ENCODE peak calls at places on chromosomes 4 and X, in five cellular contexts. One of them, this sample, is unnamed. For H3K4me1, the result is how much of the 10 kb centered on the place peaks cover.

GRCh38 chr4:478373-478772 is 20.6 kb downstream of the ZNF721 start:
- DNase-seq in aorta: no peak
- DNase-seq in effector memory CD4-positive, alpha-beta T cell: no peak
- DNase-seq in lower lobe of right lung: no peak
- DNase-seq in neural progenitor cell: no peak
- DNase-seq in this sample: no peak

GRCh38 chr4:127134490-127134889 is 498.3 kb upstream of the INTU start:
- DNase-seq in aorta: no peak
- DNase-seq in effector memory CD4-positive, alpha-beta T cell: no peak
- DNase-seq in lower lobe of right lung: no peak
- DNase-seq in neural progenitor cell: no peak
- DNase-seq in this sample: no peak

GRCh38 chr4:175380841-175381240 is 431.2 kb downstream of the GPM6A start:
- DNase-seq in aorta: no peak
- DNase-seq in effector memory CD4-positive, alpha-beta T cell: no peak
- DNase-seq in lower lobe of right lung: no peak
- DNase-seq in neural progenitor cell: no peak
- DNase-seq in this sample: no peak

GRCh38 chr4:93127489-93127888 is 701.1 kb upstream of the ATOH1 start:
- DNase-seq in aorta: no peak
- DNase-seq in effector memory CD4-positive, alpha-beta T cell: no peak
- DNase-seq in lower lobe of right lung: no peak
- DNase-seq in neural progenitor cell: no peak
- DNase-seq in this sample: no peak

GRCh38 chr4:152499322-152499721 is 36.6 kb downstream of the FBXW7 start:
- DNase-seq in aorta: no peak
- DNase-seq in effector memory CD4-positive, alpha-beta T cell: no peak
- DNase-seq in lower lobe of right lung: no peak
- DNase-seq in neural progenitor cell: no peak
- DNase-seq in this sample: no peak

GRCh38 chrX:103101280-103102042 is 8.5 kb upstream of the NXF3 start:
- DNase-seq in aorta: no peak
- DNase-seq in effector memory CD4-positive, alpha-beta T cell: no peak
- DNase-seq in lower lobe of right lung: no peak
- DNase-seq in neural progenitor cell: peak
- DNase-seq in this sample: no peak

GRCh38 chr4:5710962-5711478 is at the start of gene EVC:
- DNase-seq in aorta: peak
- DNase-seq in effector memory CD4-positive, alpha-beta T cell: no peak
- DNase-seq in lower lobe of right lung: peak
- DNase-seq in neural progenitor cell: peak
- DNase-seq in this sample: peak

GRCh38 chrX:11437642-11438379 is 144.6 kb downstream of the AMELX start:
- DNase-seq in aorta: peak
- DNase-seq in effector memory CD4-positive, alpha-beta T cell: no peak
- DNase-seq in lower lobe of right lung: peak
- DNase-seq in neural progenitor cell: no peak
- DNase-seq in this sample: peak

GRCh38 chr4:75679876-75680575 is 6.8 kb upstream of the G3BP2 start:
- DNase-seq in aorta: no peak
- DNase-seq in effector memory CD4-positive, alpha-beta T cell: no peak
- DNase-seq in lower lobe of right lung: no peak
- DNase-seq in neural progenitor cell: no peak
- DNase-seq in this sample: no peak

GRCh38 chr4:176433983-176434382 is 114.2 kb downstream of the SPCS3 start:
- DNase-seq in aorta: no peak
- DNase-seq in effector memory CD4-positive, alpha-beta T cell: no peak
- DNase-seq in lower lobe of right lung: no peak
- DNase-seq in neural progenitor cell: no peak
- DNase-seq in this sample: no peak

GRCh38 chr4:142544014-142544413 is 302.1 kb downstream of the INPP4B start:
- DNase-seq in aorta: no peak
- DNase-seq in effector memory CD4-positive, alpha-beta T cell: no peak
- DNase-seq in lower lobe of right lung: no peak
- DNase-seq in neural progenitor cell: no peak
- DNase-seq in this sample: no peak

GRCh38 chr4:128606173-128606572 is 203.3 kb upstream of the JADE1 start:
- DNase-seq in aorta: no peak
- DNase-seq in effector memory CD4-positive, alpha-beta T cell: no peak
- DNase-seq in lower lobe of right lung: no peak
- DNase-seq in neural progenitor cell: no peak
- DNase-seq in this sample: no peak

GRCh38 chr4:88158360-88159136 is at the start of gene ABCG2:
- DNase-seq in aorta: peak
- DNase-seq in effector memory CD4-positive, alpha-beta T cell: peak
- DNase-seq in lower lobe of right lung: peak
- DNase-seq in neural progenitor cell: peak
- DNase-seq in this sample: peak

GRCh38 chr4:64911846-64912245 is 502.6 kb upstream of the TECRL start:
- DNase-seq in aorta: no peak
- DNase-seq in effector memory CD4-positive, alpha-beta T cell: no peak
- DNase-seq in lower lobe of right lung: no peak
- DNase-seq in neural progenitor cell: peak
- DNase-seq in this sample: no peak

GRCh38 chr4:113435893-113436292 is 325.6 kb downstream of the CAMK2D start:
- DNase-seq in aorta: peak
- DNase-seq in effector memory CD4-positive, alpha-beta T cell: no peak
- DNase-seq in lower lobe of right lung: no peak
- DNase-seq in neural progenitor cell: no peak
- DNase-seq in this sample: peak

GRCh38 chrX:134712272-134712671 is 54.0 kb upstream of the PLAC1 start:
- DNase-seq in aorta: no peak
- DNase-seq in effector memory CD4-positive, alpha-beta T cell: no peak
- DNase-seq in lower lobe of right lung: no peak
- DNase-seq in neural progenitor cell: no peak
- DNase-seq in this sample: no peak

GRCh38 chr4:174669278-174669677 is 147.0 kb upstream of the HPGD start:
- DNase-seq in aorta: no peak
- DNase-seq in effector memory CD4-positive, alpha-beta T cell: no peak
- DNase-seq in lower lobe of right lung: no peak
- DNase-seq in neural progenitor cell: no peak
- DNase-seq in this sample: no peak

GRCh38 chr4:167614866-167615265 is 380.6 kb upstream of the SPOCK3 start:
- DNase-seq in aorta: no peak
- DNase-seq in effector memory CD4-positive, alpha-beta T cell: no peak
- DNase-seq in lower lobe of right lung: no peak
- DNase-seq in neural progenitor cell: no peak
- DNase-seq in this sample: no peak

GRCh38 chr4:39323836-39324235 is 42.3 kb downstream of the RFC1 start:
- DNase-seq in aorta: no peak
- DNase-seq in effector memory CD4-positive, alpha-beta T cell: no peak
- DNase-seq in lower lobe of right lung: no peak
- DNase-seq in neural progenitor cell: no peak
- DNase-seq in this sample: no peak

GRCh38 chr4:133154725-133155124 is 5.6 kb downstream of the PCDH10 start:
- DNase-seq in aorta: no peak
- DNase-seq in effector memory CD4-positive, alpha-beta T cell: no peak
- DNase-seq in lower lobe of right lung: no peak
- DNase-seq in neural progenitor cell: peak
- DNase-seq in this sample: no peak

GRCh38 chrX:138877746-138878145 is 166.2 kb upstream of the FGF13 start:
- DNase-seq in aorta: no peak
- DNase-seq in effector memory CD4-positive, alpha-beta T cell: no peak
- DNase-seq in lower lobe of right lung: no peak
- DNase-seq in neural progenitor cell: no peak
- DNase-seq in this sample: no peak

GRCh38 chr4:56874166-56874565 is 33.5 kb upstream of the REST start:
- DNase-seq in aorta: no peak
- DNase-seq in effector memory CD4-positive, alpha-beta T cell: no peak
- DNase-seq in lower lobe of right lung: no peak
- DNase-seq in neural progenitor cell: peak
- DNase-seq in this sample: no peak

GRCh38 chr4:186904104-186904503 is 180.4 kb upstream of the FAT1 start:
- DNase-seq in aorta: no peak
- DNase-seq in effector memory CD4-positive, alpha-beta T cell: no peak
- DNase-seq in lower lobe of right lung: no peak
- DNase-seq in neural progenitor cell: no peak
- DNase-seq in this sample: no peak

GRCh38 chrX:37796302-37796701 is 16.4 kb downstream of the CYBB start:
- DNase-seq in aorta: no peak
- DNase-seq in effector memory CD4-positive, alpha-beta T cell: no peak
- DNase-seq in lower lobe of right lung: no peak
- DNase-seq in neural progenitor cell: no peak
- DNase-seq in this sample: no peak

GRCh38 chr4:139736661-139737060 is 71.0 kb downstream of the MGST2 start:
- DNase-seq in aorta: no peak
- DNase-seq in effector memory CD4-positive, alpha-beta T cell: no peak
- DNase-seq in lower lobe of right lung: no peak
- DNase-seq in neural progenitor cell: peak
- DNase-seq in this sample: no peak
- H3K4me1 ChIP-seq in aorta: under half
- H3K4me1 ChIP-seq in effector memory CD4-positive, alpha-beta T cell: under half
- H3K4me1 ChIP-seq in lower lobe of right lung: half or more
- H3K4me1 ChIP-seq in neural progenitor cell: half or more
- H3K4me1 ChIP-seq in this sample: under half

GRCh38 chrX:128517691-128518090 is 465.5 kb upstream of the ACTRT1 start:
- DNase-seq in aorta: no peak
- DNase-seq in effector memory CD4-positive, alpha-beta T cell: no peak
- DNase-seq in lower lobe of right lung: no peak
- DNase-seq in neural progenitor cell: no peak
- DNase-seq in this sample: no peak

GRCh38 chrX:128518508-128518907 is 466.3 kb upstream of the ACTRT1 start:
- DNase-seq in aorta: no peak
- DNase-seq in effector memory CD4-positive, alpha-beta T cell: no peak
- DNase-seq in lower lobe of right lung: no peak
- DNase-seq in neural progenitor cell: peak
- DNase-seq in this sample: no peak
- H3K27ac ChIP-seq in aorta: no peak
- H3K27ac ChIP-seq in effector memory CD4-positive, alpha-beta T cell: no peak
- H3K27ac ChIP-seq in lower lobe of right lung: no peak
- H3K27ac ChIP-seq in neural progenitor cell: no peak
- H3K27ac ChIP-seq in this sample: no peak

GRCh38 chr4:1751919-1752283 is 30.6 kb downstream of the TACC3 start:
- DNase-seq in aorta: no peak
- DNase-seq in effector memory CD4-positive, alpha-beta T cell: no peak
- DNase-seq in lower lobe of right lung: peak
- DNase-seq in neural progenitor cell: no peak
- DNase-seq in this sample: no peak

GRCh38 chr4:1752284-1753041 is 31.1 kb downstream of the TACC3 start:
- DNase-seq in aorta: no peak
- DNase-seq in effector memory CD4-positive, alpha-beta T cell: no peak
- DNase-seq in lower lobe of right lung: peak
- DNase-seq in neural progenitor cell: no peak
- DNase-seq in this sample: no peak

GRCh38 chr4:1750381-1751154 is 29.2 kb downstream of the TACC3 start:
- DNase-seq in aorta: no peak
- DNase-seq in effector memory CD4-positive, alpha-beta T cell: no peak
- DNase-seq in lower lobe of right lung: no peak
- DNase-seq in neural progenitor cell: no peak
- DNase-seq in this sample: no peak

GRCh38 chr4:1749826-1750225 is 28.5 kb downstream of the TACC3 start:
- DNase-seq in aorta: no peak
- DNase-seq in effector memory CD4-positive, alpha-beta T cell: no peak
- DNase-seq in lower lobe of right lung: no peak
- DNase-seq in neural progenitor cell: no peak
- DNase-seq in this sample: no peak

DNA sequence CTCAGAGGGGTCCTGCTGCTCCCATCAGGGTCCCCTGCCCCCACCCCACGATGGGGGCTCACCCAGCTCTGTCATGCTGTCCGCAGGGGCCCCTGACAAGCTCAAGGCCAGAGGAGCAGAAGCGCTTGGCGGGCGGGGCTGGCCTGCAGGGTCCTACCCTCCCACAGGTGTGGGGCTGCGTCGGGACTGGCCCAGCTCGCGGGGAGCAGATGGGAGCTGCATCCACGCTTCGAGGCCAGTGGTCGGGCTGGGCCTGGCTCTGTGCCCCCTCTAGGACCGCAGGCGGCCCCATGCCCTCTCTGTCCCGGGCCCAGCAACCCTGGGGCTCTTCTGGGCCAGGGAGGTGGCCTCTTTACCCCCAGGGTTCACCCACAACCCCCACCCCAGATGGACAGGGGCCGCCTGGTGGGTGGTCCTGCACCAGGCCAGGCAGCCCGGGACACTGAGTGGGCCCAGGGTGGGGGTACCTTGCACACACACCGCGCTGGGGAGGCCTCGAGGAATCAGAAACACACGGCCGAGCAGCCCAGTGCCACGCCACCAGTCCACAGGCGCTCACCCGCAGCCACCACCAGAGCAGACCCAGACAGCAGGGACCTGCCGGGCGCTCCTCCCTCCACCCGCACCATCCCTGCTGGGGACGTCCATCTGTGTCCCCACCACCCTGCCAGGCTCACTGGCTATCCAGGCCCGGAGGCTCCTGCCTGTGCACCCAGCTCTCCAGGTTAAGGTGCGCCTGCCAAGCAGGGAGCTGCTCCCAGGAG is 30.0 kb downstream of the TACC3 start:
- DNase-seq in aorta: no peak
- DNase-seq in effector memory CD4-positive, alpha-beta T cell: no peak
- DNase-seq in lower lobe of right lung: no peak
- DNase-seq in neural progenitor cell: no peak
- DNase-seq in this sample: no peak
- H3K4me1 ChIP-seq in aorta: under half
- H3K4me1 ChIP-seq in effector memory CD4-positive, alpha-beta T cell: under half
- H3K4me1 ChIP-seq in lower lobe of right lung: under half
- H3K4me1 ChIP-seq in neural progenitor cell: under half
- H3K4me1 ChIP-seq in this sample: under half

DNA sequence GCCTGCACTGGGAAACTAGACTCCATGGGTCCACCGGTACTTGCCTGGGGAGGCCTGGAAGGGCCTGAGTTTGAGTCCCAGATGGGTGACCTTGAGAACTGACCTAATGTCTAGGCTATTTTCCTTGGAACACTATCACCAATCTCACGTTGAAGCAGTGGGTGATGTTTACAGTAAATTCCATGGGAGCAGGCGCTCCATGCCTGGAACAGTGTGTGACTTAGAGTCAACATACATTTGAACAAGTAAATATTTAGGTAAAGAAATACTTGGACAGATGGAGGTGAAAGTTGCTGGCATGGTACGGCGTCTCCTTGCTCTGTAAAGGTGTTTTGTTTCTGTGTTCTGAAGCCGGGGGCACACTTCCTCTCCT is 47.5 kb downstream of the TBC1D14 start:
- DNase-seq in aorta: no peak
- DNase-seq in effector memory CD4-positive, alpha-beta T cell: no peak
- DNase-seq in lower lobe of right lung: no peak
- DNase-seq in neural progenitor cell: no peak
- DNase-seq in this sample: no peak
- H3K27ac ChIP-seq in aorta: no peak
- H3K27ac ChIP-seq in effector memory CD4-positive, alpha-beta T cell: no peak
- H3K27ac ChIP-seq in lower lobe of right lung: peak
- H3K27ac ChIP-seq in neural progenitor cell: no peak
- H3K27ac ChIP-seq in this sample: no peak

GRCh38 chr4:2852481-2852881 is 8.8 kb downstream of the ADD1 start:
- DNase-seq in aorta: no peak
- DNase-seq in effector memory CD4-positive, alpha-beta T cell: no peak
- DNase-seq in lower lobe of right lung: peak
- DNase-seq in neural progenitor cell: no peak
- DNase-seq in this sample: peak
- H3K4me1 ChIP-seq in aorta: under half
- H3K4me1 ChIP-seq in effector memory CD4-positive, alpha-beta T cell: under half
- H3K4me1 ChIP-seq in lower lobe of right lung: half or more
- H3K4me1 ChIP-seq in neural progenitor cell: under half
- H3K4me1 ChIP-seq in this sample: half or more

GRCh38 chrX:63993936-63994335 is 208.9 kb upstream of the ARHGEF9 start:
- DNase-seq in aorta: no peak
- DNase-seq in effector memory CD4-positive, alpha-beta T cell: no peak
- DNase-seq in lower lobe of right lung: no peak
- DNase-seq in neural progenitor cell: no peak
- DNase-seq in this sample: no peak
- H3K27ac ChIP-seq in aorta: no peak
- H3K27ac ChIP-seq in effector memory CD4-positive, alpha-beta T cell: no peak
- H3K27ac ChIP-seq in lower lobe of right lung: no peak
- H3K27ac ChIP-seq in neural progenitor cell: no peak
- H3K27ac ChIP-seq in this sample: no peak

This sample was measured in heart right ventricle.